ENCODE peak calls at places on chromosomes 13 and 19, in four cellular contexts. N is left lung, A is tibial artery, V is RWPE1. M is an unnamed sample.

GRCh38 chr13:71515639-71516038 is 351.4 kb downstream of the DACH1 start:
- DNase-seq in N (no peak), A (no peak), V (no peak), M (no peak)

GRCh38 chr13:107461751-107462150 is 753.6 kb downstream of the LIG4 start:
- DNase-seq in N (no peak), A (no peak), V (no peak), M (no peak)

GRCh38 chr19:3982701-3983541 is 2.3 kb downstream of the EEF2 start:
- DNase-seq in N (no peak), A (no peak), V (peak; percentile 44), M (peak; percentile 21)

GRCh38 chr13:33797622-33798021 is 20.3 kb upstream of the RFC3 start:
- DNase-seq in N (no peak), A (no peak), V (no peak), M (no peak)

GRCh38 chr13:76879211-76879875 is 6.9 kb downstream of the KCTD12 start:
- DNase-seq in N (peak; percentile 82), A (peak; percentile 84), V (peak; percentile 57), M (no peak)

GRCh38 chr13:51280379-51280940 is 58.3 kb downstream of the FAM124A start:
- DNase-seq in N (peak; percentile 51), A (no peak), V (no peak), M (no peak)

GRCh38 chr13:40446365-40446764 is 220.1 kb downstream of the FOXO1 start:
- DNase-seq in N (no peak), A (no peak), V (no peak), M (no peak)

GRCh38 chr19:3059653-3060052 is 2.6 kb downstream of the TLE5 start:
- DNase-seq in N (no peak), A (no peak), V (no peak), M (no peak)

GRCh38 chr13:93539914-93540313 is 313.3 kb downstream of the GPC6 start:
- DNase-seq in N (peak; percentile 16), A (no peak), V (no peak), M (no peak)

GRCh38 chr19:5355076-5355475 is 14.5 kb upstream of the PTPRS start:
- DNase-seq in N (no peak), A (no peak), V (no peak), M (no peak)

GRCh38 chr19:4754248-4754647 is 30.6 kb upstream of the DPP9 start:
- DNase-seq in N (no peak), A (no peak), V (no peak), M (no peak)

GRCh38 chr19:42122691-42123607 is 9.3 kb downstream of the POU2F2 start:
- DNase-seq in N (no peak), A (no peak), V (no peak), M (no peak)

GRCh38 chr19:57887195-57887941 is 1.5 kb downstream of the ZNF814 start:
- DNase-seq in N (no peak), A (no peak), V (no peak), M (no peak)

GRCh38 chr19:2716722-2717637 is 4.2 kb downstream of the DIRAS1 start:
- DNase-seq in N (no peak), A (no peak), V (no peak), M (no peak)

GRCh38 chr19:33225458-33225925 is at the start of gene SLC7A10:
- DNase-seq in N (peak; percentile 77), A (no peak), V (no peak), M (no peak)

GRCh38 chr13:44132710-44133109 is 240.9 kb upstream of the SERP2 start:
- DNase-seq in N (peak; percentile 81), A (peak; percentile 80), V (no peak), M (no peak)

GRCh38 chr13:111005808-111006494 is 91.1 kb upstream of the ANKRD10 start:
- DNase-seq in N (no peak), A (peak; percentile 61), V (no peak), M (no peak)

GRCh38 chr13:93535256-93535655 is 308.6 kb downstream of the GPC6 start:
- DNase-seq in N (no peak), A (no peak), V (no peak), M (no peak)

GRCh38 chr13:95296326-95296939 is 4.8 kb downstream of the ABCC4 start:
- DNase-seq in N (no peak), A (no peak), V (peak; percentile 46), M (peak; percentile 41)

DNA sequence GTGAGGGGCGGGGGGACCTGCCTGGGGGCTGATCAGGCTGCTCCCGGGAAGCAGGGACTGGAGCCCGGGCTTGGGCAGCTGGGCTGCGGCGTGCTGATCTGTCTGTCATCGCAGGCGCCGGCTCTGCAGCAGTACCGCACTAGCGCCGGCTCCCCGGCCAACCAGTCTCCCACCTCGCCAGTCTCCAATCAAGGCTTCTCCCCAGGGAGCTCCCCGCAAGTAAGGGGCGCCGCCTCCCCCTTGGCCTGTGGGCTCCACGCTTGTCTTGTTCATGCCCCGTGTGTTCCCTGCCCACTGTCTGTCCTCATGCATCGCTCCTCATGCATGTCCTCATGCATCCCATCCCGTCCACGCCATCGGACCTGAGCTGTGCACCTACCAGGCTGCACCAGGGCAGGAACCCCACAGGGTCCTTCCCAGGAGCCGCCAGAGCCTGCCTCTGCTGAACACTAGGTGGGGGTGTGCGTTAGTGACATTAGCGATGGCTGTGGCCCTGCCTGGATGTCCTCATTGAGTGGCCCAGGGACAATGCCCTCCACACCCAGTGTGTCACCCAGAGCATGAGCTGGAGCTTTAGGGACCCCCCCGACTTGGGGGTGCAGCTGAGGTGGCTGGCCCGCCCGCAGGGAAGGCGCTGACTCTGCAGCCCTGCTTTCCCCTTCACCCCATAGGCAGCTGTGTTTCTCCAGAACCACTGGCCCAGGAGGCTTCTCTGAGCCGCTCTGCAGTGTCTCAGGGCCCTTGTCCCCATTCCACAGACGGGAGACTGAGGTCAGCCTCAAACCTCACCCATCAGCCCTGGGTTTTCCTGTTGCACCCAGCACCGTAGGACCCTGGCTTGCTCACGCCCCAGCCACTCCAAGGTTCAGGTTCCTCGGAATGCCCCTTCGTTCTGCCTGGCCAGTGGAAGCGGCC is 19.5 kb downstream of the COMP start:
- DNase-seq in N (no peak), A (no peak), V (no peak), M (no peak)
- TF ChIP-seq CTCF in N (no peak), A (no peak), V (no peak), M (peak; percentile 36)

GRCh38 chr13:42653694-42654093 is 79.7 kb downstream of the TNFSF11 start:
- DNase-seq in N (no peak), A (no peak), V (no peak), M (no peak)

GRCh38 chr13:42651936-42652641 is 78.1 kb downstream of the TNFSF11 start:
- DNase-seq in N (no peak), A (no peak), V (no peak), M (no peak)

GRCh38 chr13:42650470-42650869 is 76.5 kb downstream of the TNFSF11 start:
- DNase-seq in N (no peak), A (no peak), V (no peak), M (no peak)

GRCh38 chr13:42652642-42653415 is 78.9 kb downstream of the TNFSF11 start:
- DNase-seq in N (no peak), A (no peak), V (no peak), M (no peak)

DNA sequence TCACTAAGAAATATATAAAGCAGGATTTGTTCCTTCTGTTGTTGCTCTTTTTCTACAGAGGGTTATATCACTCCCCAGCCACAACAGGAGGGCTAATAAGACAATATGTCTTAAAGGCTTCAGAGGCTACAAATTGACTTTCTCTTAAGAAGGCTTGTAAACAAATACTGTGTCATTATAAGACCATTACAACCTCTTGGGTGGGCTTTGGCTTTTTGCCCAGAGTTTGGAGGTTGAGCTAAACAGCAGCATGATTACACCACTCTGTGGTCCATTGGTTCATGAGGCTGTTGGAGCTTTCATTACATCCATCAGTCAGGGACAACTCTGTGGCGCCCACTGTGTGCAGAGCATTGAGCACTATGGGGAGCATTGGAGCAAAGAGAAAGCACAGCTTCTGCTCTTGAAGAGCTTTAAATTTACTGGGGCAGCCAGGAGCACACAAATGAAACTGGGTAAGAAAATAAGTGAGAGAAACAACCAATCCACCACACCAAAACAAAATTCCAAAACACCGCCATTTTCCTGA is 75.9 kb downstream of the TNFSF11 start:
- DNase-seq in N (no peak), A (no peak), V (no peak), M (no peak)
- TF ChIP-seq CTCF in N (no peak), A (no peak), V (no peak), M (no peak)

GRCh38 chr19:35247526-35248309 is 1.1 kb upstream of the LSR start:
- DNase-seq in N (peak; percentile 90), A (no peak), V (peak; percentile 89), M (no peak)
- TF ChIP-seq CTCF in N (peak; percentile 30), A (no peak), V (peak; percentile 73), M (no peak)

DNA sequence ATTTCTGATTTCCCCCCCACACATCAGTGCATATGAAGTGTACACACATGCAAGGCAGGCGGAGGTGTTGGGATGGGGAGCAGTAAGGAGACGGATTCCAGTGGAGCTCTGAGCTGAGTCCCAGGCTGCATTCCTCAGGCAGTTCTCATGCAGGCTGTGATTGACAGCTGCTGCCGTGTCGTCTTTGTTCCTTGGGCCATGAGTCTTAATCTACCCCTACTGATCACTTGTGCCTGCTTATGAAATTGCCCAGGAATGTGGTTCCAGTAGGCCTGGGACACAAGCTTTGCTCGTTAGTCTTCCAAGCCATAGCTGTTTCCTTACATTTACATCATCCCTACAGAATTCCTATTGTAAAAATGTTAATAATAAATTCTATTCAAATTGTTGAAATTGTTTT is 1241.9 kb downstream of the UQCRFS1 start:
- DNase-seq in N (no peak), A (no peak), V (peak; percentile 4), M (no peak)
- TF ChIP-seq CTCF in N (no peak), A (no peak), V (no peak), M (no peak)

GRCh38 chr19:18443406-18443805 is 5.5 kb upstream of the ISYNA1 start:
- DNase-seq in N (no peak), A (no peak), V (no peak), M (no peak)

GRCh38 chr19:18444513-18444912 is 6.6 kb upstream of the ISYNA1 start:
- DNase-seq in N (no peak), A (no peak), V (no peak), M (no peak)

GRCh38 chr19:18445252-18445948 is 7.5 kb upstream of the ISYNA1 start:
- DNase-seq in N (no peak), A (no peak), V (no peak), M (no peak)

GRCh38 chr19:18442941-18443340 is 5.0 kb upstream of the ISYNA1 start:
- DNase-seq in N (no peak), A (no peak), V (no peak), M (no peak)

GRCh38 chr19:18443831-18444230 is 5.9 kb upstream of the ISYNA1 start:
- DNase-seq in N (no peak), A (no peak), V (no peak), M (no peak)
- TF ChIP-seq CTCF in N (no peak), A (no peak), V (no peak), M (no peak)

GRCh38 chr19:17466487-17466850 is 3.9 kb upstream of the SLC27A1 start:
- DNase-seq in N (no peak), A (no peak), V (no peak), M (no peak)
- TF ChIP-seq CTCF in N (no peak), A (no peak), V (peak; percentile 23), M (no peak)

DNA sequence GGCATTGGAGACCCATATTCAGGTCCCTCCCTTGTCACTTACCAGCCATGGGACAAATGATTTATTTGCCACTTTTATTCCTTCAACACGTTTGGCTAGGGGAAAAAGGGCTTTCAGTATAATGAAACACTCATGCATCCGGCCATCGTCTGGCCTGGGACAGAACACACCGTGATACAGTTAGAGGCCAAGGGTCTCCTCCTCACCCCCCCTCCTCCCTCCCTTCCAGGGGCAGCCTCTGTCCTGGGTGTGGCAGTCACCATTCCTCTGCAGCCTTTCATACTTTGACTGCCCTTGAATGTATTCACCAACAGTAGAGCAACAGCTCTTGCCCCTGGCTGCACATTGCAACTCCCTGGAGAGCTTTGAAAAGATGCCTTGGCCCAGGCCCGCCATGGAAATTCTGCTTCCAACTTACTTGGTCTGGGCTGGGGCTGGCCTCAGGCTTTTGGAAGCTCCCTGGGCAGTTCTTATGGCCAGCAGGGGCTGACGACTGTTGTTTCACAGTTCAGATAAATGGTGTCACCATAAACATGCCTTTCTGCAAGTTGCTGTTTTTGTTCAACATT is 3.0 kb downstream of the PAK4 start:
- DNase-seq in N (no peak), A (no peak), V (no peak), M (no peak)
- TF ChIP-seq CTCF in N (no peak), A (no peak), V (no peak), M (no peak)

M was measured in D721Med.